ENCODE peak calls at places on chromosomes 12 and 14, in eight cellular contexts. One of them, this sample, is unnamed.
A peak's percentile ranks its signal among the peaks of the same experiment; 100 is the strongest.

GRCh38 chr12:94427520-94428381 is 31.9 kb downstream of the CEP83 start:
- DNase-seq in upper lobe of right lung: no peak
- DNase-seq in left lung: no peak
- DNase-seq in CD8-positive, alpha-beta memory T cell: no peak
- DNase-seq in thoracic aorta: no peak
- DNase-seq in naive thymus-derived CD4-positive, alpha-beta T cell: no peak
- DNase-seq in uterus: peak; percentile 80
- DNase-seq in astrocyte: peak; percentile 87
- DNase-seq in this sample: no peak

GRCh38 chr12:54891717-54892478 is 37.6 kb downstream of the MUCL1 start:
- DNase-seq in left lung: no peak
- DNase-seq in upper lobe of right lung: no peak
- DNase-seq in astrocyte: no peak
- DNase-seq in thoracic aorta: no peak
- DNase-seq in CD8-positive, alpha-beta memory T cell: no peak
- DNase-seq in uterus: no peak
- DNase-seq in naive thymus-derived CD4-positive, alpha-beta T cell: no peak
- DNase-seq in this sample: no peak

GRCh38 chr12:13257356-13257875 is 60.9 kb downstream of the EMP1 start:
- DNase-seq in CD8-positive, alpha-beta memory T cell: no peak
- DNase-seq in uterus: no peak
- DNase-seq in upper lobe of right lung: no peak
- DNase-seq in thoracic aorta: no peak
- DNase-seq in left lung: no peak
- DNase-seq in astrocyte: no peak
- DNase-seq in naive thymus-derived CD4-positive, alpha-beta T cell: no peak
- DNase-seq in this sample: no peak

GRCh38 chr14:33647385-33647786 is 303.5 kb downstream of the EGLN3 start:
- DNase-seq in naive thymus-derived CD4-positive, alpha-beta T cell: no peak
- DNase-seq in thoracic aorta: no peak
- DNase-seq in left lung: no peak
- DNase-seq in CD8-positive, alpha-beta memory T cell: no peak
- DNase-seq in uterus: no peak
- DNase-seq in astrocyte: peak; percentile 99
- DNase-seq in upper lobe of right lung: no peak
- DNase-seq in this sample: no peak

GRCh38 chr12:43856932-43857331 is 21.1 kb downstream of the TMEM117 start:
- DNase-seq in upper lobe of right lung: no peak
- DNase-seq in astrocyte: no peak
- DNase-seq in uterus: no peak
- DNase-seq in CD8-positive, alpha-beta memory T cell: no peak
- DNase-seq in left lung: no peak
- DNase-seq in naive thymus-derived CD4-positive, alpha-beta T cell: no peak
- DNase-seq in thoracic aorta: no peak
- DNase-seq in this sample: no peak

GRCh38 chr12:32549675-32550079 is 129.4 kb upstream of the DNM1L start:
- DNase-seq in astrocyte: peak; percentile 73
- DNase-seq in CD8-positive, alpha-beta memory T cell: no peak
- DNase-seq in upper lobe of right lung: no peak
- DNase-seq in naive thymus-derived CD4-positive, alpha-beta T cell: no peak
- DNase-seq in uterus: no peak
- DNase-seq in thoracic aorta: no peak
- DNase-seq in left lung: no peak
- DNase-seq in this sample: no peak

GRCh38 chr12:124764451-124764850 is 99.2 kb downstream of the SCARB1 start:
- DNase-seq in naive thymus-derived CD4-positive, alpha-beta T cell: no peak
- DNase-seq in thoracic aorta: no peak
- DNase-seq in upper lobe of right lung: no peak
- DNase-seq in left lung: no peak
- DNase-seq in CD8-positive, alpha-beta memory T cell: no peak
- DNase-seq in uterus: no peak
- DNase-seq in astrocyte: peak; percentile 77
- DNase-seq in this sample: peak; percentile 84

GRCh38 chr12:12681061-12681765 is 14.8 kb downstream of the GPR19 start:
- DNase-seq in naive thymus-derived CD4-positive, alpha-beta T cell: no peak
- DNase-seq in uterus: no peak
- DNase-seq in thoracic aorta: no peak
- DNase-seq in astrocyte: no peak
- DNase-seq in left lung: no peak
- DNase-seq in upper lobe of right lung: no peak
- DNase-seq in CD8-positive, alpha-beta memory T cell: no peak
- DNase-seq in this sample: no peak

GRCh38 chr12:57479376-57480115 is at the start of gene ARHGAP9:
- DNase-seq in astrocyte: no peak
- DNase-seq in naive thymus-derived CD4-positive, alpha-beta T cell: peak; percentile 85
- DNase-seq in uterus: no peak
- DNase-seq in left lung: no peak
- DNase-seq in upper lobe of right lung: no peak
- DNase-seq in thoracic aorta: no peak
- DNase-seq in CD8-positive, alpha-beta memory T cell: peak; percentile 87
- DNase-seq in this sample: no peak

GRCh38 chr14:56811596-56812363 is 1.5 kb upstream of the OTX2 start:
- DNase-seq in astrocyte: no peak
- DNase-seq in upper lobe of right lung: no peak
- DNase-seq in left lung: no peak
- DNase-seq in thoracic aorta: no peak
- DNase-seq in CD8-positive, alpha-beta memory T cell: no peak
- DNase-seq in uterus: no peak
- DNase-seq in naive thymus-derived CD4-positive, alpha-beta T cell: no peak
- DNase-seq in this sample: no peak

GRCh38 chr14:56810850-56811595 is 744 bp upstream of the OTX2 start:
- DNase-seq in naive thymus-derived CD4-positive, alpha-beta T cell: no peak
- DNase-seq in left lung: no peak
- DNase-seq in thoracic aorta: no peak
- DNase-seq in astrocyte: no peak
- DNase-seq in uterus: no peak
- DNase-seq in upper lobe of right lung: no peak
- DNase-seq in CD8-positive, alpha-beta memory T cell: no peak
- DNase-seq in this sample: no peak

GRCh38 chr14:56812364-56813103 is 2.3 kb upstream of the OTX2 start:
- DNase-seq in thoracic aorta: no peak
- DNase-seq in upper lobe of right lung: no peak
- DNase-seq in uterus: no peak
- DNase-seq in astrocyte: no peak
- DNase-seq in left lung: no peak
- DNase-seq in CD8-positive, alpha-beta memory T cell: no peak
- DNase-seq in naive thymus-derived CD4-positive, alpha-beta T cell: no peak
- DNase-seq in this sample: no peak

GRCh38 chr14:56814468-56815074 is 4.3 kb upstream of the OTX2 start:
- DNase-seq in naive thymus-derived CD4-positive, alpha-beta T cell: no peak
- DNase-seq in upper lobe of right lung: no peak
- DNase-seq in left lung: no peak
- DNase-seq in uterus: no peak
- DNase-seq in astrocyte: no peak
- DNase-seq in CD8-positive, alpha-beta memory T cell: no peak
- DNase-seq in thoracic aorta: no peak
- DNase-seq in this sample: no peak

GRCh38 chr14:56813143-56813551 is 2.9 kb upstream of the OTX2 start:
- DNase-seq in thoracic aorta: no peak
- DNase-seq in uterus: no peak
- DNase-seq in upper lobe of right lung: no peak
- DNase-seq in left lung: no peak
- DNase-seq in naive thymus-derived CD4-positive, alpha-beta T cell: no peak
- DNase-seq in CD8-positive, alpha-beta memory T cell: no peak
- DNase-seq in astrocyte: no peak
- DNase-seq in this sample: no peak
- H3K27me3 ChIP-seq in thoracic aorta: peaks cover 24% of the 10 kb centered on the region
- H3K27me3 ChIP-seq in uterus: peaks cover 9% of the 10 kb centered on the region
- H3K27me3 ChIP-seq in upper lobe of right lung: peaks cover 97% of the 10 kb centered on the region
- H3K27me3 ChIP-seq in left lung: peaks cover 100% of the 10 kb centered on the region
- H3K27me3 ChIP-seq in naive thymus-derived CD4-positive, alpha-beta T cell: no peaks in the 10 kb centered on the region
- H3K27me3 ChIP-seq in CD8-positive, alpha-beta memory T cell: peaks cover 40% of the 10 kb centered on the region
- H3K27me3 ChIP-seq in astrocyte: peaks cover 80% of the 10 kb centered on the region
- H3K27me3 ChIP-seq in this sample: peaks cover 27% of the 10 kb centered on the region

DNA sequence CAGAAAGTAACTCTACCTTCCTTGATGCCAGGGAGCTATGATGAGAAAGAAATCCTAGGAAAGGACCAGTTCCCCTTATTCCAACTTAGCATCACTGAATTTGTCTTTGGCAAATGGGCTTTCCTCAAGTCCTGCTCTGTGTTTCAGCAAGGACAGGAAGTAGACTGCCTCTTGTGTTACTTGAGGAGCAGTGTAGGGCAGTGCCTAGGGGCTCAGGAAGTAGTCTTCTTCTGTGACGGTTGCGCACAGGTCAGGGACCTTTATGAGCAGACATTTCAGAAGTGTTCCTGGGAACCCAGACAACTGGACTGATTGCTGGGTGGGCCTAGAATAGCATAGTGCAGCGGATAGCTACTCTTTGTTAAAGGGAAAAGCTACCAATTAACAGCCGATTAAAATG is 2.7 kb downstream of the LGALS3 start:
- DNase-seq in astrocyte: no peak
- DNase-seq in left lung: no peak
- DNase-seq in CD8-positive, alpha-beta memory T cell: no peak
- DNase-seq in thoracic aorta: no peak
- DNase-seq in uterus: no peak
- DNase-seq in upper lobe of right lung: no peak
- DNase-seq in naive thymus-derived CD4-positive, alpha-beta T cell: no peak
- DNase-seq in this sample: no peak
- H3K4me3 ChIP-seq in astrocyte: no peak overlapping the region
- H3K4me3 ChIP-seq in left lung: peak overlapping the region; percentile 86
- H3K4me3 ChIP-seq in CD8-positive, alpha-beta memory T cell: no peak overlapping the region
- H3K4me3 ChIP-seq in thoracic aorta: no peak overlapping the region
- H3K4me3 ChIP-seq in uterus: no peak overlapping the region
- H3K4me3 ChIP-seq in upper lobe of right lung: peak overlapping the region; percentile 82
- H3K4me3 ChIP-seq in naive thymus-derived CD4-positive, alpha-beta T cell: no peak overlapping the region
- H3K4me3 ChIP-seq in this sample: no peak overlapping the region

GRCh38 chr12:544941-545635 is 85.3 kb downstream of the B4GALNT3 start:
- DNase-seq in uterus: no peak
- DNase-seq in upper lobe of right lung: no peak
- DNase-seq in thoracic aorta: no peak
- DNase-seq in astrocyte: no peak
- DNase-seq in naive thymus-derived CD4-positive, alpha-beta T cell: no peak
- DNase-seq in left lung: no peak
- DNase-seq in CD8-positive, alpha-beta memory T cell: no peak
- DNase-seq in this sample: no peak
- H3K27me3 ChIP-seq in uterus: no peaks in the 10 kb centered on the region
- H3K27me3 ChIP-seq in upper lobe of right lung: no peaks in the 10 kb centered on the region
- H3K27me3 ChIP-seq in thoracic aorta: no peaks in the 10 kb centered on the region
- H3K27me3 ChIP-seq in astrocyte: peaks cover 22% of the 10 kb centered on the region
- H3K27me3 ChIP-seq in naive thymus-derived CD4-positive, alpha-beta T cell: no peaks in the 10 kb centered on the region
- H3K27me3 ChIP-seq in left lung: peaks cover 25% of the 10 kb centered on the region
- H3K27me3 ChIP-seq in CD8-positive, alpha-beta memory T cell: peaks cover 7% of the 10 kb centered on the region
- H3K27me3 ChIP-seq in this sample: no peaks in the 10 kb centered on the region

DNA sequence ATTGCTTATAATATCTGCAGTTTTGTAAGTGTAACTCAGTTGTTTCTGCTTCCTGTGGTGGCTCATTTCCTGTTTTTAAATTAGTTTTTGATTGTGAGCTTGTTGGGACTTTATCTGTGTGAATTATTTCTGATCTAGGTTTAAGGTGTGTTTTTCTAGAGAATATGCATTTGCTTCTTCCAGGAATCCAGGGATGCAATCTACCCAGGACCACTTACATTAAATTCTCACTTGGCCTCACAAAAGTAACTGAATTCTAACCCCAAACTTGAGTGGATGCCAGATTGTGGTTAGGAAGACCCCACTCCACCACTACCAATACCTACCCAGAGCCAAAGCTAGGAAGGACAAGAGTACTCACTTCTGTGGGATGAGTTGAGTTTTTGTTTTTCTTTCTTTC is 11.9 kb downstream of the STYX start:
- DNase-seq in naive thymus-derived CD4-positive, alpha-beta T cell: peak; percentile 50
- DNase-seq in thoracic aorta: no peak
- DNase-seq in uterus: no peak
- DNase-seq in upper lobe of right lung: no peak
- DNase-seq in astrocyte: no peak
- DNase-seq in left lung: no peak
- DNase-seq in CD8-positive, alpha-beta memory T cell: no peak
- DNase-seq in this sample: no peak
- H3K4me3 ChIP-seq in naive thymus-derived CD4-positive, alpha-beta T cell: peak overlapping the region; percentile 54
- H3K4me3 ChIP-seq in thoracic aorta: no peak overlapping the region
- H3K4me3 ChIP-seq in uterus: no peak overlapping the region
- H3K4me3 ChIP-seq in upper lobe of right lung: no peak overlapping the region
- H3K4me3 ChIP-seq in astrocyte: no peak overlapping the region
- H3K4me3 ChIP-seq in left lung: no peak overlapping the region
- H3K4me3 ChIP-seq in CD8-positive, alpha-beta memory T cell: peak overlapping the region; percentile 53
- H3K4me3 ChIP-seq in this sample: no peak overlapping the region

DNA sequence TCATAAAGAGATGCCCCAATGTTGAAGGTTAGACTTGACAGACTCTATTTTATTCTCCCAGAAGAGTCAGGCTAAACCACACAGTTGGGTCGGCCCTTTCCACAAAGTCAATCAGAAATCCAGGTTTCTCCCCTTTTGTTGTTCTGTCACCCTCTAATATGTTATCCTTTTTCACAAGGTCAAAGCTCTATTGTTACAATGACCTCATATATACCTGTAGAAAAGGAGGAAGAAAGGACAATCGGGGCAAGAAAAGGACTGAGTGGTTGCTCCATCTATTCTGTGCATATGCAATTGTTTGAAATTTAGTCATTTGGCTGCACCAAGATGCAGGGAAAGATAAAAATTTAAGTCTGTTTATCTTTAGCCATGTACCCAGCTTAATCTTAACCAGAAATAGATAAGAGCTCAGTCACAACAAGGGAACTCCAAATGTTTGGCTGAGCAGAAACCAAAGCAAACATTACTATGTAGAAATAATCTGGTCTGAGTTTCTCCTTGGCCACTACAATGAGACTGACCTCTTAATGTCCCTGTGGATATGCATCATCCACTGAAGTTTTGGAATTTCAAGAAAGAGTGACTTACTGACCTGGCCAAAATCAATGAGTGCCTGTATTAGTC is 503.7 kb downstream of the GALC start:
- DNase-seq in upper lobe of right lung: no peak
- DNase-seq in left lung: no peak
- DNase-seq in astrocyte: peak; percentile 58
- DNase-seq in thoracic aorta: no peak
- DNase-seq in uterus: no peak
- DNase-seq in naive thymus-derived CD4-positive, alpha-beta T cell: no peak
- DNase-seq in CD8-positive, alpha-beta memory T cell: no peak
- DNase-seq in this sample: no peak
- H3K27me3 ChIP-seq in upper lobe of right lung: no peaks in the 10 kb centered on the region
- H3K27me3 ChIP-seq in left lung: no peaks in the 10 kb centered on the region
- H3K27me3 ChIP-seq in astrocyte: no peaks in the 10 kb centered on the region
- H3K27me3 ChIP-seq in thoracic aorta: no peaks in the 10 kb centered on the region
- H3K27me3 ChIP-seq in uterus: no peaks in the 10 kb centered on the region
- H3K27me3 ChIP-seq in naive thymus-derived CD4-positive, alpha-beta T cell: no peaks in the 10 kb centered on the region
- H3K27me3 ChIP-seq in CD8-positive, alpha-beta memory T cell: no peaks in the 10 kb centered on the region
- H3K27me3 ChIP-seq in this sample: no peaks in the 10 kb centered on the region

GRCh38 chr12:64666054-64666914 is 56.0 kb downstream of the RASSF3 start:
- DNase-seq in uterus: no peak
- DNase-seq in astrocyte: peak; percentile 66
- DNase-seq in upper lobe of right lung: no peak
- DNase-seq in CD8-positive, alpha-beta memory T cell: no peak
- DNase-seq in naive thymus-derived CD4-positive, alpha-beta T cell: no peak
- DNase-seq in thoracic aorta: no peak
- DNase-seq in left lung: no peak
- DNase-seq in this sample: no peak
- H3K4me3 ChIP-seq in uterus: no peak overlapping the region
- H3K4me3 ChIP-seq in astrocyte: no peak overlapping the region
- H3K4me3 ChIP-seq in upper lobe of right lung: no peak overlapping the region
- H3K4me3 ChIP-seq in CD8-positive, alpha-beta memory T cell: peak overlapping the region; percentile 32
- H3K4me3 ChIP-seq in naive thymus-derived CD4-positive, alpha-beta T cell: peak overlapping the region; percentile 33
- H3K4me3 ChIP-seq in thoracic aorta: peak overlapping the region; percentile 39
- H3K4me3 ChIP-seq in left lung: no peak overlapping the region
- H3K4me3 ChIP-seq in this sample: no peak overlapping the region

This sample was measured in ascending aorta.